ENCODE peak calls at places on chromosomes 5 and 9, in nine cellular contexts. Z is NCI-H510A treated with DMSO at 0.1 percent for 48 hours; U is RWPE1; X is tibial nerve; S is ELF-1; C is ACHN; L is effector memory CD4-positive, alpha-beta T cell; T is stomach; K is GM10248. J is an unnamed sample.

GRCh38 chr5:119810217-119810616 is 180.9 kb downstream of the FAM170A start:
- DNase-seq in Z (no peak), U (no peak), X (no peak), S (no peak), C (no peak), L (no peak), T (no peak), K (no peak), J (no peak)

GRCh38 chr9:115118471-115119156 is 657 bp upstream of the TNC start:
- DNase-seq in Z (peak), U (peak), X (peak), S (peak), C (peak), L (no peak), T (peak), K (no peak), J (no peak)

GRCh38 chr5:132264546-132265335 is 7.2 kb downstream of the PDLIM4 start:
- DNase-seq in Z (no peak), U (no peak), X (peak), S (no peak), C (no peak), L (no peak), T (no peak), K (peak), J (peak)

GRCh38 chr5:136192015-136192525 is 892 bp downstream of the SMIM32 start:
- DNase-seq in Z (no peak), U (no peak), X (no peak), S (no peak), C (no peak), L (no peak), T (no peak), K (peak), J (no peak)

GRCh38 chr5:68264024-68264956 is 48.7 kb downstream of the PIK3R1 start:
- DNase-seq in Z (no peak), U (no peak), X (no peak), S (no peak), C (no peak), L (no peak), T (no peak), K (no peak), J (no peak)

GRCh38 chr5:64286381-64286780 is 120.7 kb downstream of the RNF180 start:
- DNase-seq in Z (no peak), U (no peak), X (no peak), S (no peak), C (no peak), L (no peak), T (no peak), K (no peak), J (no peak)

GRCh38 chr5:127001621-127002296 is 28.6 kb downstream of the MARCHF3 start:
- DNase-seq in Z (no peak), U (no peak), X (no peak), S (peak), C (peak), L (no peak), T (no peak), K (no peak), J (no peak)

GRCh38 chr5:170467000-170467707 is 36.7 kb upstream of the KCNIP1 start:
- DNase-seq in Z (no peak), U (peak), X (no peak), S (no peak), C (peak), L (no peak), T (no peak), K (no peak), J (no peak)

GRCh38 chr5:138240690-138241385 is 27.7 kb upstream of the CDC23 start:
- DNase-seq in Z (no peak), U (no peak), X (no peak), S (no peak), C (no peak), L (no peak), T (no peak), K (no peak), J (no peak)

GRCh38 chr5:113132579-113132978 is 156.0 kb downstream of the DCP2 start:
- DNase-seq in Z (no peak), U (no peak), X (no peak), S (no peak), C (no peak), L (no peak), T (no peak), K (no peak), J (no peak)

GRCh38 chr5:41447761-41448510 is 62.5 kb downstream of the PLCXD3 start:
- DNase-seq in Z (no peak), U (no peak), X (no peak), S (no peak), C (no peak), L (no peak), T (no peak), K (no peak), J (no peak)

GRCh38 chr5:119239119-119239417 is 116.8 kb upstream of the TNFAIP8 start:
- DNase-seq in Z (no peak), U (no peak), X (no peak), S (no peak), C (no peak), L (no peak), T (no peak), K (no peak), J (no peak)

GRCh38 chr5:142551242-142552067 is 134.4 kb downstream of the FGF1 start:
- DNase-seq in Z (peak), U (no peak), X (no peak), S (peak), C (no peak), L (no peak), T (no peak), K (no peak), J (no peak)

GRCh38 chr5:52831776-52832511 is 44.2 kb downstream of the ITGA1 start:
- DNase-seq in Z (no peak), U (no peak), X (no peak), S (no peak), C (no peak), L (no peak), T (no peak), K (no peak), J (no peak)

GRCh38 chr5:50562694-50563093 is 103.7 kb upstream of the PARP8 start:
- DNase-seq in Z (no peak), U (no peak), X (no peak), S (no peak), C (no peak), L (no peak), T (no peak), K (no peak), J (no peak)

GRCh38 chr5:126368239-126368812 is 54.9 kb upstream of the GRAMD2B start:
- DNase-seq in Z (no peak), U (peak), X (no peak), S (peak), C (no peak), L (no peak), T (no peak), K (no peak), J (no peak)

GRCh38 chr9:114318416-114318815 is 4.5 kb upstream of the ORM1 start:
- DNase-seq in Z (no peak), U (no peak), X (no peak), S (no peak), C (no peak), L (no peak), T (no peak), K (no peak), J (no peak)

GRCh38 chr5:176697267-176697928 is 50.1 kb downstream of the TSPAN17 start:
- DNase-seq in Z (no peak), U (no peak), X (no peak), S (no peak), C (no peak), L (no peak), T (no peak), K (no peak), J (no peak)

GRCh38 chr5:149405550-149406202 is 26.6 kb upstream of the IL17B start:
- DNase-seq in Z (no peak), U (no peak), X (no peak), S (peak), C (no peak), L (no peak), T (no peak), K (no peak), J (no peak)

GRCh38 chr5:154205441-154206117 is 15.0 kb downstream of the GALNT10 start:
- DNase-seq in Z (no peak), U (no peak), X (no peak), S (no peak), C (no peak), L (no peak), T (no peak), K (no peak), J (no peak)

GRCh38 chr5:177502886-177503285 is 5.5 kb upstream of the PDLIM7 start:
- DNase-seq in Z (no peak), U (no peak), X (no peak), S (no peak), C (no peak), L (no peak), T (no peak), K (no peak), J (no peak)

GRCh38 chr9:121698627-121699270 is 47.3 kb downstream of the DAB2IP start:
- DNase-seq in Z (no peak), U (peak), X (no peak), S (no peak), C (no peak), L (peak), T (no peak), K (peak), J (peak)

GRCh38 chr5:143977891-143978448 is 166.0 kb downstream of the HMHB1 start:
- DNase-seq in Z (no peak), U (peak), X (no peak), S (no peak), C (no peak), L (no peak), T (no peak), K (no peak), J (no peak)

GRCh38 chr9:89562186-89562814 is 42.5 kb upstream of the GADD45G start:
- DNase-seq in Z (no peak), U (no peak), X (no peak), S (no peak), C (peak), L (no peak), T (no peak), K (no peak), J (no peak)

GRCh38 chr9:23774266-23774665 is 51.8 kb downstream of the ELAVL2 start:
- DNase-seq in Z (no peak), U (no peak), X (no peak), S (no peak), C (no peak), L (no peak), T (no peak), K (no peak), J (no peak)

GRCh38 chr5:2985718-2986117 is 234.2 kb upstream of the IRX2 start:
- DNase-seq in Z (no peak), U (no peak), X (no peak), S (no peak), C (no peak), L (no peak), T (no peak), K (no peak), J (no peak)

GRCh38 chr5:34555699-34556513 is 100.2 kb upstream of the RAI14 start:
- DNase-seq in Z (peak), U (no peak), X (no peak), S (no peak), C (no peak), L (no peak), T (no peak), K (no peak), J (no peak)

GRCh38 chr9:98429613-98430012 is 174.2 kb upstream of the TBC1D2 start:
- DNase-seq in Z (no peak), U (no peak), X (peak), S (no peak), C (no peak), L (no peak), T (no peak), K (no peak), J (no peak)

GRCh38 chr9:96209407-96210031 is 92.5 kb downstream of the HSD17B3 start:
- DNase-seq in Z (no peak), U (peak), X (peak), S (no peak), C (no peak), L (no peak), T (no peak), K (no peak), J (no peak)

J was measured in GM20000.